ENCODE peak calls at places on chromosome 6, in eight cellular contexts. W is prostate gland, C is psoas muscle, V is ovary, N is tibial nerve, L is stomach, S is heart right ventricle, T is hepatocyte. B is an unnamed sample.

GRCh38 chr6:161191671-161192070 is 82.2 kb downstream of the AGPAT4 start:
- DNase-seq in W (no peak), C (no peak), V (no peak), N (no peak), L (no peak), S (no peak), T (no peak), B (no peak)

GRCh38 chr6:7685276-7685675 is 40.6 kb upstream of the BMP6 start:
- DNase-seq in W (no peak), C (no peak), V (no peak), N (no peak), L (no peak), S (no peak), T (no peak), B (no peak)

GRCh38 chr6:57312004-57312345 is 5.5 kb upstream of the PRIM2 start:
- DNase-seq in W (no peak), C (no peak), V (no peak), N (no peak), L (no peak), S (no peak), T (no peak), B (no peak)

GRCh38 chr6:26575494-26575939 is 21.2 kb upstream of the ABT1 start:
- DNase-seq in W (no peak), C (no peak), V (no peak), N (no peak), L (no peak), S (no peak), T (no peak), B (no peak)

GRCh38 chr6:116364361-116364760 is 6.4 kb upstream of the DSE start:
- DNase-seq in W (no peak), C (no peak), V (no peak), N (no peak), L (no peak), S (no peak), T (no peak), B (no peak)

GRCh38 chr6:17505062-17505476 is 95.0 kb upstream of the FAM8A1 start:
- DNase-seq in W (no peak), C (no peak), V (no peak), N (no peak), L (no peak), S (no peak), T (no peak), B (no peak)

GRCh38 chr6:167416676-167417430 is 92.0 kb downstream of the TTLL2 start:
- DNase-seq in W (no peak), C (no peak), V (no peak), N (no peak), L (no peak), S (no peak), T (no peak), B (no peak)

GRCh38 chr6:8579372-8579771 is 144.0 kb upstream of the SLC35B3 start:
- DNase-seq in W (no peak), C (no peak), V (no peak), N (no peak), L (no peak), S (no peak), T (no peak), B (no peak)

GRCh38 chr6:112214749-112215269 is 39.6 kb downstream of the LAMA4 start:
- DNase-seq in W (no peak), C (no peak), V (no peak), N (no peak), L (no peak), S (no peak), T (peak), B (no peak)

GRCh38 chr6:30981942-30982772 is 1.4 kb upstream of the MUC21 start:
- DNase-seq in W (peak), C (no peak), V (no peak), N (no peak), L (peak), S (peak), T (peak), B (peak)

GRCh38 chr6:111329882-111330633 is 153.0 kb downstream of the REV3L start:
- DNase-seq in W (no peak), C (no peak), V (no peak), N (no peak), L (no peak), S (no peak), T (no peak), B (no peak)

GRCh38 chr6:67345946-67346345 is 1289.1 kb upstream of the ADGRB3 start:
- DNase-seq in W (no peak), C (no peak), V (no peak), N (no peak), L (no peak), S (no peak), T (no peak), B (no peak)

GRCh38 chr6:135812085-135812526 is 39.4 kb upstream of the PDE7B start:
- DNase-seq in W (no peak), C (peak), V (no peak), N (no peak), L (no peak), S (peak), T (no peak), B (peak)

GRCh38 chr6:166058064-166058739 is 109.4 kb downstream of the TBXT start:
- DNase-seq in W (no peak), C (no peak), V (peak), N (no peak), L (no peak), S (peak), T (peak), B (no peak)

GRCh38 chr6:91669154-91669903 is 1082.5 kb upstream of the MAP3K7 start:
- DNase-seq in W (no peak), C (no peak), V (no peak), N (no peak), L (no peak), S (peak), T (no peak), B (no peak)

GRCh38 chr6:14966111-14966901 is 279.6 kb upstream of the JARID2 start:
- DNase-seq in W (no peak), C (no peak), V (no peak), N (no peak), L (no peak), S (no peak), T (no peak), B (no peak)

GRCh38 chr6:52551483-52552277 is 25.2 kb downstream of the TRAM2 start:
- DNase-seq in W (peak), C (peak), V (peak), N (no peak), L (peak), S (peak), T (peak), B (peak)

GRCh38 chr6:50270427-50270826 is 220.7 kb upstream of the DEFB112 start:
- DNase-seq in W (no peak), C (no peak), V (no peak), N (no peak), L (no peak), S (no peak), T (no peak), B (no peak)

GRCh38 chr6:153083869-153084268 is 47.2 kb downstream of the RGS17 start:
- DNase-seq in W (no peak), C (no peak), V (no peak), N (no peak), L (no peak), S (no peak), T (no peak), B (no peak)

GRCh38 chr6:112203577-112204349 is 50.6 kb downstream of the LAMA4 start:
- DNase-seq in W (no peak), C (no peak), V (no peak), N (no peak), L (no peak), S (no peak), T (peak), B (no peak)

GRCh38 chr6:41757931-41758640 is 10.9 kb upstream of the PGC start:
- DNase-seq in W (no peak), C (no peak), V (no peak), N (no peak), L (no peak), S (no peak), T (no peak), B (no peak)

GRCh38 chr6:107129370-107129925 is 14.1 kb upstream of the BEND3 start:
- DNase-seq in W (no peak), C (no peak), V (no peak), N (no peak), L (no peak), S (no peak), T (peak), B (no peak)

DNA sequence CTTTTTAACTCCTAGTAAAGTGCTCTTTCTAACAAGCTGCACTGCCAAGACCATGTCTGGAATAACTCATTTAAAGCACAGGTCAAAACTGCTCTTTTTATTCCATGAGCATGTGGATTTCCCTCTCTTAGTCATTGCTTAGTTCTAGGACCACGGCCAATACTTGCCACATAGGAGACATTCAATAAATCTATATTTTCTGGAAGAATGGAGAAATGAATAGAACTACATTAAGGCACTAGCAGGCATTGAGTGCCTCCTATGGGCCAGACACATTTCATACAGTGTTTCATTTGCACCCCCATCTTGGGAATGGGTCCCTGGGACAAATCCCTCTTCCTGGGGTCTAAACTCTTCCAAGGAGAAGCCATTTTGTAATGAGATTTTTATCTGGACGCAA is 552.8 kb upstream of the CITED2 start:
- DNase-seq in W (no peak), C (no peak), V (no peak), N (no peak), L (no peak), S (no peak), T (no peak), B (no peak)
- H3K27ac ChIP-seq in W (no peak), C (no peak), V (no peak), N (no peak), L (no peak), S (no peak), T (peak), B (no peak)

DNA sequence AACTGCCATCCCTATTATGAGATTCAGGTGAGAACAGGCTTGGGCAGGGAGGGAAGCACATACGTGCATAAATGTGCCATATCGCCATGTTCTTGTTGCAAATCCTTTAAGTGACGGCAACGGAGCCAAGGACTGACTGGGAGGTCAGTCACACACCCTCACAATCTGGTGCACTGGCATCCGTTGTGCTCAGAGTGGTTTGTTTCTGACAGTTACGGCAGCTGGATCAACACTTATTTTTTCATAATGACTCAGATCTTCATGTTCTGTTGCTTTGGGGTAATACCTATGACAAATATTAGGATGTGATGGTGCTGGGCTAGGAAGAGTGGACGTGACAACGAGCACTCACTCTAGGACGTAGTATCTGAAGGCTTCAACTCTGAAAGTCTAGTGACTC is 56.2 kb upstream of the PREP start:
- DNase-seq in W (no peak), C (no peak), V (no peak), N (no peak), L (no peak), S (no peak), T (no peak), B (no peak)
- H3K27ac ChIP-seq in W (no peak), C (no peak), V (no peak), N (no peak), L (no peak), S (no peak), T (no peak), B (no peak)

DNA sequence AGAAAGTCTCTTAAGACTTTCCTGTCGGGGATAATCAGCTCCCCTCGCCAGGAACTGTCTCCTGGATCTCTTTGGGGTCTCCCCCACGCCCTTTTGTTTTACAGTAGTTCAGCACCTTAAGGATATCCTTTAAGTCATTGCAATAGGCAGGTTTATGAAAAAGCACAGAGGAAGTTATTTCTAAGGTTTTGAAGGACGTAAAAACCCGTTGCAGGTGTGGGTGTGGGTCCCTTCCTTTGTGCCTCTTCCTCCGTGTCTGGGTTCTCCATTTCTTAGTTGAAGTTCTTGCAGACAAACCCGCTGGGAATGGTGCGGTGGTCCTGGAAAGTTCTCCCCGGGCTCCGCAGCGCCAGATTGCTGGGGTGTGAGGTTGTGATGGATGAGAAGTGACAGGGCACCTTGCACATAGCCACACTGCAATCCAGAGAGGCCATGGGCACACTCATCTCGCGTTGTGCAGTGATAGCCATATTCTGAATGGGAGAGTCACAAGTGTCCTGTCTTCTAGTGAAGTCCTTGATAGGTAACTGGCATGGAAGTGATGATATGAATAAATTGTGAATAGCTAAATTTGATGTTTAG is 65.2 kb downstream of the GTF2H5 start:
- DNase-seq in W (no peak), C (no peak), V (no peak), N (no peak), L (no peak), S (no peak), T (no peak), B (no peak)
- H3K27ac ChIP-seq in W (peak), C (peak), V (no peak), N (no peak), L (no peak), S (no peak), T (peak), B (peak)

GRCh38 chr6:100719883-100720682 is 161.0 kb downstream of the ASCC3 start:
- DNase-seq in W (no peak), C (no peak), V (no peak), N (no peak), L (no peak), S (no peak), T (peak), B (no peak)
- H3K27ac ChIP-seq in W (no peak), C (no peak), V (no peak), N (no peak), L (no peak), S (no peak), T (no peak), B (no peak)

DNA sequence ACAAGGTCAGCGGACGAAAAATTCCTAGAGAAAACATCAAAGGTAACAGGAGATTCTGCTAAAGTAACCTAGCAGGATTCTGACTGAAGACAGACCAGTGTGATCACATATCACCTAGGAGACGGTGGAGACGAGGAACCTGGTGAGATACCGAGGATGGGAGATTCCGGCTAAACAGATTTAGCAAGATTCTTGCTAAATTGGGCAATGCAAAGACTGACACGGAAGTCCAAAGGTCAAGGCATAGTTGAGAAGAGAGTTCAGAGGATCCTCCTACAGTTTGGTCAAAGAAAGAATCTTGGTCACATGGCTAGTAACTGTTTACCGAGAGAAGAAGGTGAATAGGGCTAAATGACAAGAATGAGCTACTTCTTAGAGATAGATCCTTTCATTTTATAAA is 61.1 kb downstream of the TMEM170B start:
- DNase-seq in W (no peak), C (no peak), V (no peak), N (no peak), L (no peak), S (no peak), T (peak), B (no peak)
- H3K27ac ChIP-seq in W (no peak), C (no peak), V (no peak), N (no peak), L (no peak), S (no peak), T (peak), B (no peak)

GRCh38 chr6:392441-393390 is 1.2 kb downstream of the IRF4 start:
- DNase-seq in W (no peak), C (peak), V (no peak), N (no peak), L (no peak), S (no peak), T (no peak), B (no peak)

GRCh38 chr6:395432-396125 is 4.0 kb downstream of the IRF4 start:
- DNase-seq in W (no peak), C (no peak), V (no peak), N (no peak), L (no peak), S (no peak), T (no peak), B (no peak)

GRCh38 chr6:393391-394221 is 2.1 kb downstream of the IRF4 start:
- DNase-seq in W (no peak), C (peak), V (no peak), N (no peak), L (no peak), S (no peak), T (no peak), B (no peak)

GRCh38 chr6:396126-396520 is 4.6 kb downstream of the IRF4 start:
- DNase-seq in W (no peak), C (no peak), V (no peak), N (no peak), L (no peak), S (no peak), T (no peak), B (no peak)

GRCh38 chr6:394641-395289 is 3.2 kb downstream of the IRF4 start:
- DNase-seq in W (no peak), C (no peak), V (no peak), N (no peak), L (no peak), S (no peak), T (no peak), B (no peak)
- H3K27ac ChIP-seq in W (no peak), C (no peak), V (no peak), N (no peak), L (no peak), S (no peak), T (no peak), B (no peak)

DNA sequence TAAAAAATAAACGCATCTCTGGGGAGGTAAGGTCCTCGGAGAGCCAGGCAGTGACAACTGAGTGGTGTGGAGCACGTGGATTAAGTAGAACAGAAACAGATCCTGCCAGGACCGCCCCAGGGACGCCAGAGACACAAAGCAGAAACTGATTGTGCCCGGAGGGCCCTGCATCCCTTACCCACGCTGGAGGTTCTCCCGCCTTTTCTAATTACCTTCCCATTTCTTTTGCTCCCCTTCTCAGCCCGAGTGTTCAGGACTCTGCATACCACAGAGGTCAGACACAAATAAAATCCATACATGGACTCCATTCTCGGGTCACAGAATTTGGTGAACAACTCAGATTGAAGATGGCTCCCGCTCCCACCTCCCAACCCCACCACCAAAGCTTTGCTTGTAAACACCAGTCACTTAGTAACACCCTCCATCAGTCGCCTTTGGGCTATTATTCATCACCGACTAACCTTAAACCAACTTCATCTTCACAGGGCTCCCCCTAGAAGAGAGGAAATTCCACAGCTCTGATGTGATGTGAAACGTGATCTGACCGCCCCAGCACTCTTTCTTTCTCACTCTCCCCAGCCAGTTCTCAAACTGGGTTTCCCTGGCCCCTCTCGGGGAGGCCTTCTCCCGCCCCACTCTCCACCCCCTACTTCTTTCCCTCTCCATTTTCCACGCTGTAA is 32.6 kb upstream of the PIM1 start:
- DNase-seq in W (no peak), C (no peak), V (peak), N (no peak), L (no peak), S (no peak), T (peak), B (no peak)
- H3K27ac ChIP-seq in W (peak), C (peak), V (no peak), N (no peak), L (peak), S (no peak), T (peak), B (no peak)

GRCh38 chr6:1737463-1738311 is 128.0 kb downstream of the FOXC1 start:
- DNase-seq in W (no peak), C (no peak), V (no peak), N (no peak), L (no peak), S (no peak), T (no peak), B (no peak)

GRCh38 chr6:1739220-1739619 is 129.5 kb downstream of the FOXC1 start:
- DNase-seq in W (no peak), C (no peak), V (no peak), N (no peak), L (no peak), S (no peak), T (no peak), B (no peak)

GRCh38 chr6:1738682-1739081 is 129.0 kb downstream of the FOXC1 start:
- DNase-seq in W (no peak), C (no peak), V (no peak), N (no peak), L (no peak), S (no peak), T (no peak), B (no peak)

GRCh38 chr6:1735239-1735803 is 125.6 kb downstream of the FOXC1 start:
- DNase-seq in W (no peak), C (no peak), V (no peak), N (no peak), L (peak), S (no peak), T (no peak), B (no peak)

GRCh38 chr6:1736346-1737105 is 126.8 kb downstream of the FOXC1 start:
- DNase-seq in W (no peak), C (no peak), V (no peak), N (no peak), L (no peak), S (no peak), T (no peak), B (no peak)
- H3K27ac ChIP-seq in W (no peak), C (no peak), V (no peak), N (no peak), L (no peak), S (no peak), T (no peak), B (no peak)